ENCODE peak calls at places on chromosomes 1 and 21, in four cellular contexts. K is lower leg skin, E is AG04449, C is GM10248. H is an unnamed sample.

GRCh38 chr1:157673008-157673407 is 27.6 kb downstream of the FCRL3 start:
- DNase-seq in K (no peak), E (no peak), C (no peak), H (no peak)

GRCh38 chr1:219826290-219826689 is 102.1 kb downstream of the SLC30A10 start:
- DNase-seq in K (no peak), E (no peak), C (no peak), H (no peak)

GRCh38 chr1:83692524-83693336 is 306.2 kb downstream of the TTLL7 start:
- DNase-seq in K (no peak), E (no peak), C (peak; percentile 10), H (no peak)

GRCh38 chr1:67987046-67987799 is 63.2 kb downstream of the DIRAS3 start:
- DNase-seq in K (no peak), E (peak; percentile 93), C (no peak), H (peak; percentile 85)

GRCh38 chr1:8518490-8518801 is 200.5 kb downstream of the SLC45A1 start:
- DNase-seq in K (no peak), E (no peak), C (no peak), H (no peak)

GRCh38 chr1:183467687-183468086 is 4.6 kb upstream of the SMG7 start:
- DNase-seq in K (no peak), E (no peak), C (no peak), H (no peak)

GRCh38 chr1:94544706-94545490 is 3.3 kb upstream of the F3 start:
- DNase-seq in K (no peak), E (no peak), C (no peak), H (peak; percentile 56)

GRCh38 chr1:179082308-179083030 is 599 bp downstream of the TOR3A start:
- DNase-seq in K (no peak), E (no peak), C (peak; percentile 44), H (no peak)

GRCh38 chr1:169112241-169112640 is 5.8 kb downstream of the ATP1B1 start:
- DNase-seq in K (no peak), E (no peak), C (no peak), H (no peak)

GRCh38 chr1:222064388-222065201 is 322.7 kb upstream of the DUSP10 start:
- DNase-seq in K (no peak), E (no peak), C (no peak), H (peak; percentile 57)

GRCh38 chr1:100866041-100866900 is 28.4 kb downstream of the EXTL2 start:
- DNase-seq in K (no peak), E (no peak), C (peak; percentile 19), H (peak; percentile 44)

GRCh38 chr1:178115260-178115659 is 21.4 kb downstream of the RASAL2 start:
- DNase-seq in K (no peak), E (no peak), C (no peak), H (no peak)

GRCh38 chr21:46091631-46092025 is 6.3 kb upstream of the COL6A2 start:
- DNase-seq in K (no peak), E (no peak), C (no peak), H (no peak)

GRCh38 chr1:68322837-68323687 is 90.7 kb upstream of the WLS start:
- DNase-seq in K (peak; percentile 77), E (no peak), C (no peak), H (peak; percentile 44)

GRCh38 chr1:21326861-21327344 is 36.6 kb upstream of the ECE1 start:
- DNase-seq in K (no peak), E (no peak), C (no peak), H (no peak)

GRCh38 chr1:21331752-21332480 is 41.7 kb upstream of the ECE1 start:
- DNase-seq in K (no peak), E (no peak), C (no peak), H (no peak)

GRCh38 chr1:21327566-21328323 is 37.5 kb upstream of the ECE1 start:
- DNase-seq in K (no peak), E (no peak), C (no peak), H (no peak)

GRCh38 chr1:21325731-21326387 is 35.6 kb upstream of the ECE1 start:
- DNase-seq in K (no peak), E (no peak), C (no peak), H (no peak)

GRCh38 chr1:21329209-21329844 is 39.1 kb upstream of the ECE1 start:
- DNase-seq in K (no peak), E (no peak), C (no peak), H (no peak)
- TF ChIP-seq CTCF in K (no peak), E (no peak), C (no peak), H (no peak)

DNA sequence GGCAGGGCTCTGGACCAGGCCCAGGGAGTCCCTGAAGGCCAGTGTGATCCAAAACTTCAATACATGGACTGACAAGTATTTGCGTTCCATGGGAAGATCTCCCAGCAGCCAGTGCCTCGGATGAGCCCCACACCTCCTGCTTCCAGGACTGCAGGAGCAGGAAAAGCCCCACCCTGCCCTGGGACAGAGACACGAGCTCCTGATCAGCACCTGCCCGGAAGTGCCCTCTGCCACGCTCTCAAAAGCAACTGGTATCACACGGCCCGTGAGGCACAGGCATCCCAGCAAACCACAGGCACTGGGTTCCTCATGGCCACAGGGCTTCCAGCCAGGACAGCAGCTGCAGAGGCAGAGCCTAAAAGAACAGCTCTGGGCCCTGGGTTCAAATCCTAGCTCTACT is 48.6 kb downstream of the ACOT7 start:
- DNase-seq in K (no peak), E (no peak), C (no peak), H (no peak)
- TF ChIP-seq CTCF in K (no peak), E (no peak), C (no peak), H (no peak)

GRCh38 chr1:20658166-20658915 is 2.8 kb downstream of the DDOST start:
- DNase-seq in K (no peak), E (no peak), C (no peak), H (no peak)

GRCh38 chr1:20648946-20649345 is 12.2 kb downstream of the DDOST start:
- DNase-seq in K (no peak), E (no peak), C (no peak), H (no peak)

GRCh38 chr1:20652300-20652699 is 8.9 kb downstream of the DDOST start:
- DNase-seq in K (no peak), E (no peak), C (no peak), H (no peak)

GRCh38 chr1:20657024-20657423 is 4.1 kb downstream of the DDOST start:
- DNase-seq in K (no peak), E (no peak), C (no peak), H (no peak)

GRCh38 chr1:20654104-20654690 is 7.0 kb downstream of the DDOST start:
- DNase-seq in K (no peak), E (no peak), C (no peak), H (no peak)
- TF ChIP-seq CTCF in K (no peak), E (no peak), C (no peak), H (no peak)

DNA sequence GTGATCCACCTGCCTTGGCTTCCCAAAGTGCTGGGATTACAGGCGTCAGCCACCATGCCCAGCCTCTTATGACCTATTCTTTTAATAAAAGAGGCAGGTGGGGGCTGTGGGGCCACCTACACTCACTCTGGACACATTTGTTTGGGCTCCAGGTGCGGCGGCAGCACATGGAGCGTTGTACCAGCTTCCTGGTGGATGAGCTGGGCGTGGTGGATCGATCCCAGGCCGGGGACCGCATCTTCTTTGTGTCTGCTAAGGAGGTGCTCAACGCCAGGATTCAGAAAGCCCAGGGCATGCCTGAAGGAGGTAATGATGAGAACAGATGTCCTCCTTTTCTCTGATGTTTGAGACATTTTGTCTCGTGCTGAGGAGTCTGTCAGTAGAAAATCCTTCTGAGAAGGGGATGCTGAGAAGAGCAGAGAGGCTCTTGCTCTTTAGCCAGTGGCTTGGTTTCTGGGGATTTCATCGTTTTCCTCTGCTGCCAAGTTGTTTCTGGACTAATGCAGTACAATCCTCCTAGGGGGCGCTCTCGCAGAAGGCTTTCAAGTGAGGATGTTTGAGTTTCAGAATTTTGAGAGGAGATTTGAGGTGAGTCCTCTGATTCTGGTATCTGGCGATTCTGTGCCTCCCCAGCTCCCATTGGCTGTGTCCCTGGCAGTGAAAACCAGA is 17.9 kb upstream of the MIIP start:
- DNase-seq in K (no peak), E (no peak), C (no peak), H (peak; percentile 55)
- TF ChIP-seq CTCF in K (no peak), E (peak; percentile 25), C (peak; percentile 69), H (peak; percentile 53)

GRCh38 chr1:17865912-17866311 is 110.8 kb downstream of the ACTL8 start:
- DNase-seq in K (no peak), E (no peak), C (no peak), H (no peak)
- TF ChIP-seq CTCF in K (no peak), E (no peak), C (no peak), H (no peak)

GRCh38 chr1:46820560-46821060 is 21.8 kb downstream of the CYP4B1 start:
- DNase-seq in K (no peak), E (no peak), C (no peak), H (no peak)

GRCh38 chr1:46818591-46818990 is 19.7 kb downstream of the CYP4B1 start:
- DNase-seq in K (no peak), E (no peak), C (peak; percentile 3), H (no peak)

GRCh38 chr1:46819335-46819734 is 20.5 kb downstream of the CYP4B1 start:
- DNase-seq in K (no peak), E (no peak), C (no peak), H (no peak)

GRCh38 chr1:46820076-46820475 is 21.2 kb downstream of the CYP4B1 start:
- DNase-seq in K (no peak), E (no peak), C (peak; percentile 2), H (no peak)

GRCh38 chr1:46822248-46822826 is 23.5 kb downstream of the CYP4B1 start:
- DNase-seq in K (no peak), E (no peak), C (no peak), H (no peak)
- TF ChIP-seq CTCF in K (no peak), E (no peak), C (no peak), H (no peak)

GRCh38 chr1:163668472-163668871 is 346.7 kb downstream of the NUF2 start:
- DNase-seq in K (no peak), E (no peak), C (no peak), H (no peak)

GRCh38 chr1:163673076-163673475 is 351.3 kb downstream of the NUF2 start:
- DNase-seq in K (no peak), E (no peak), C (no peak), H (no peak)

GRCh38 chr1:163670980-163671757 is 349.4 kb downstream of the NUF2 start:
- DNase-seq in K (no peak), E (no peak), C (no peak), H (no peak)

GRCh38 chr1:163673756-163674155 is 352.0 kb downstream of the NUF2 start:
- DNase-seq in K (peak; percentile 14), E (peak; percentile 41), C (no peak), H (no peak)
- TF ChIP-seq CTCF in K (no peak), E (no peak), C (no peak), H (no peak)

H was measured in AG09319.